ENCODE peak calls at places on chromosome 20, in ten cellular contexts. C, K, Y, W, J, L, U, I, B and S are unnamed samples.

GRCh38 chr20:24465730-24466129 is 3.7 kb upstream of the SYNDIG1 start:
- DNase-seq in W (peak), J (peak), B (no peak), I (no peak), C (no peak), L (peak), U (no peak), K (no peak), Y (no peak), S (no peak)

GRCh38 chr20:63093966-63094766 is 87.4 kb upstream of the BHLHE23 start:
- DNase-seq in L (no peak), J (no peak), K (no peak), W (peak), U (no peak), I (no peak), C (no peak), B (peak), Y (no peak), S (peak)

GRCh38 chr20:9981834-9982233 is 53.0 kb upstream of the ANKEF1 start:
- DNase-seq in L (no peak), B (no peak), W (no peak), C (no peak), Y (no peak), U (no peak), J (no peak), K (no peak), I (no peak), S (no peak)

GRCh38 chr20:44730441-44730840 is 15.2 kb upstream of the KCNK15 start:
- DNase-seq in Y (no peak), I (no peak), C (no peak), K (no peak), L (peak), J (peak), W (no peak), U (no peak), B (no peak), S (no peak)

GRCh38 chr20:36101201-36101600 is 53.3 kb upstream of the EPB41L1 start:
- DNase-seq in Y (no peak), L (no peak), J (no peak), I (no peak), B (no peak), W (peak), U (no peak), C (no peak), K (no peak), S (no peak)

GRCh38 chr20:50392138-50392866 is 117.9 kb upstream of the PTPN1 start:
- DNase-seq in B (no peak), W (no peak), L (no peak), J (no peak), Y (no peak), C (no peak), I (no peak), U (no peak), K (no peak), S (no peak)

GRCh38 chr20:31490752-31491151 is 15.7 kb downstream of the REM1 start:
- DNase-seq in C (no peak), K (no peak), W (no peak), I (no peak), L (no peak), Y (no peak), J (no peak), B (no peak), U (no peak), S (no peak)

GRCh38 chr20:51457281-51457932 is 85.1 kb downstream of the NFATC2 start:
- DNase-seq in C (no peak), W (peak), U (peak), J (peak), I (no peak), Y (no peak), K (no peak), B (no peak), L (peak), S (no peak)

GRCh38 chr20:37071481-37071911 is 24.3 kb downstream of the RBL1 start:
- DNase-seq in I (no peak), Y (peak), K (no peak), W (no peak), B (no peak), U (peak), L (no peak), C (no peak), J (peak), S (no peak)

GRCh38 chr20:3477861-3478544 is 7.2 kb downstream of the ATRN start:
- DNase-seq in L (no peak), B (no peak), C (no peak), Y (no peak), U (no peak), I (no peak), W (no peak), K (no peak), J (no peak), S (no peak)

GRCh38 chr20:50690979-50691584 is at the start of gene RIPOR3:
- DNase-seq in J (peak), K (no peak), U (peak), Y (no peak), I (no peak), B (no peak), C (no peak), L (peak), W (peak), S (no peak)

GRCh38 chr20:61978491-61978890 is 87.2 kb downstream of the TAF4 start:
- DNase-seq in C (no peak), I (no peak), K (no peak), L (no peak), W (no peak), Y (no peak), B (peak), U (no peak), J (no peak), S (no peak)

GRCh38 chr20:10513931-10514575 is 78.9 kb downstream of the SLX4IP start:
- DNase-seq in W (no peak), B (no peak), I (no peak), U (no peak), J (peak), L (peak), C (no peak), K (no peak), Y (peak), S (no peak)

GRCh38 chr20:37095108-37095608 is 639 bp downstream of the RBL1 start:
- DNase-seq in W (no peak), C (peak), K (no peak), U (no peak), B (no peak), L (peak), Y (peak), I (no peak), J (peak), S (no peak)

GRCh38 chr20:24771651-24772061 is 177.4 kb upstream of the CST7 start:
- DNase-seq in L (no peak), K (no peak), B (peak), U (no peak), Y (peak), I (no peak), C (peak), J (no peak), W (no peak), S (no peak)

GRCh38 chr20:2305946-2306345 is 10.1 kb downstream of the TGM3 start:
- DNase-seq in B (no peak), I (no peak), C (no peak), W (no peak), K (no peak), J (no peak), L (no peak), U (no peak), Y (no peak), S (no peak)

GRCh38 chr20:63330940-63331339 is 30.2 kb downstream of the CHRNA4 start:
- DNase-seq in I (no peak), U (no peak), C (no peak), L (no peak), K (no peak), B (peak), W (no peak), Y (no peak), J (no peak), S (no peak)

GRCh38 chr20:52048365-52048764 is 143.2 kb downstream of the ZFP64 start:
- DNase-seq in K (no peak), W (no peak), J (no peak), L (no peak), U (no peak), Y (no peak), I (no peak), C (no peak), B (no peak), S (no peak)

GRCh38 chr20:62737971-62738881 is 29.6 kb downstream of the NTSR1 start:
- DNase-seq in U (no peak), K (no peak), C (no peak), J (no peak), B (peak), Y (no peak), L (no peak), W (peak), I (no peak), S (no peak)

GRCh38 chr20:62821726-62822210 is 4.9 kb downstream of the COL9A3 start:
- DNase-seq in L (no peak), C (no peak), I (no peak), K (no peak), J (no peak), U (no peak), Y (no peak), W (no peak), B (no peak), S (no peak)

GRCh38 chr20:62652894-62653305 is 10.6 kb downstream of the SLCO4A1 start:
- DNase-seq in L (no peak), J (no peak), C (no peak), U (no peak), I (no peak), B (no peak), K (no peak), Y (no peak), W (no peak), S (no peak)

GRCh38 chr20:25055711-25056492 is 2.0 kb downstream of the ACSS1 start:
- DNase-seq in U (no peak), L (no peak), Y (no peak), B (no peak), W (no peak), I (no peak), K (no peak), C (no peak), J (peak), S (no peak)

GRCh38 chr20:62376112-62377063 is 9.3 kb upstream of the LAMA5 start:
- DNase-seq in J (no peak), W (peak), C (no peak), I (no peak), L (peak), B (no peak), K (no peak), U (no peak), Y (no peak), S (no peak)